ENCODE peak calls at places on chromosome 11, in eight cellular contexts. K is left ventricle myocardium superior; L is endodermal cell; P is H1; C is testis; R is central memory CD4-positive, alpha-beta T cell; Y is activated T-helper 1 cell treated with anti-CD3 and anti-CD28 coated beads, Interleukin-12 subunit alpha, Interleukin-12 subunit beta, Interleukin-2, Interleukin-4 antibody, amounts not matched to agents 30 ng/mL and 10 ng/mL and 1 ng/mL, durations not matched to agents 14 hours and 24 hours and 36 hours; X is NCI-H2171. Q is an unnamed sample.

GRCh38 chr11:130314184-130314748 is 451 bp downstream of the ZBTB44 start:
- DNase-seq in R (peak), C (peak), P (no peak), K (peak), Y (peak), L (peak), X (peak), Q (peak)

GRCh38 chr11:7905961-7906429 is 25.1 kb downstream of the OR10A6 start:
- DNase-seq in P (no peak), R (no peak), K (no peak), X (no peak), L (peak), C (no peak), Y (no peak), Q (no peak)

GRCh38 chr11:107757661-107758060 is 45.8 kb upstream of the SLN start:
- DNase-seq in C (no peak), Y (no peak), R (no peak), P (no peak), K (no peak), L (peak), X (no peak), Q (no peak)

GRCh38 chr11:45374632-45375031 is 88.5 kb upstream of the SYT13 start:
- DNase-seq in R (peak), P (no peak), X (no peak), Y (no peak), K (no peak), C (no peak), L (no peak), Q (no peak)

GRCh38 chr11:40125054-40125453 is 1334.4 kb downstream of the LRRC4C start:
- DNase-seq in X (no peak), C (peak), R (no peak), P (no peak), L (peak), Y (no peak), K (no peak), Q (no peak)

GRCh38 chr11:78564037-78564888 is 10.4 kb downstream of the NARS2 start:
- DNase-seq in K (no peak), R (peak), C (peak), P (no peak), L (peak), Y (peak), X (peak), Q (peak)

GRCh38 chr11:705646-706438 is at the start of gene EPS8L2:
- DNase-seq in K (no peak), X (no peak), P (no peak), C (no peak), Y (no peak), R (no peak), L (peak), Q (no peak)

GRCh38 chr11:129743029-129743846 is 72.4 kb upstream of the TMEM45B start:
- DNase-seq in X (no peak), R (no peak), L (peak), P (no peak), Y (no peak), C (no peak), K (no peak), Q (no peak)

GRCh38 chr11:125903753-125904659 is at the start of gene DDX25:
- DNase-seq in X (peak), K (peak), L (peak), P (peak), R (peak), C (peak), Y (peak), Q (no peak)

GRCh38 chr11:19359425-19360000 is 118.8 kb upstream of the E2F8 start:
- DNase-seq in Y (no peak), P (no peak), K (no peak), L (no peak), X (no peak), C (no peak), R (no peak), Q (no peak)

GRCh38 chr11:77505956-77506355 is 32.1 kb upstream of the PAK1 start:
- DNase-seq in L (no peak), X (no peak), P (no peak), K (no peak), C (no peak), Y (no peak), R (no peak), Q (no peak)

GRCh38 chr11:96303067-96303466 is 39.9 kb downstream of the MAML2 start:
- DNase-seq in C (no peak), Y (no peak), R (no peak), X (no peak), P (no peak), L (no peak), K (no peak), Q (no peak)

GRCh38 chr11:112179601-112180000 is 4.3 kb downstream of the BCO2 start:
- DNase-seq in Y (no peak), P (no peak), C (no peak), K (no peak), L (no peak), X (no peak), R (no peak), Q (no peak)

GRCh38 chr11:111449696-111450479 is 62.3 kb downstream of the BTG4 start:
- DNase-seq in C (no peak), X (no peak), Y (no peak), L (peak), K (no peak), R (no peak), P (no peak), Q (peak)

GRCh38 chr11:35334385-35335090 is 84.8 kb downstream of the SLC1A2 start:
- DNase-seq in K (no peak), Y (no peak), L (no peak), R (peak), C (no peak), X (no peak), P (no peak), Q (peak)

GRCh38 chr11:132704796-132705375 is 827.4 kb downstream of the OPCML start:
- DNase-seq in P (no peak), L (no peak), R (no peak), C (no peak), X (no peak), K (no peak), Y (no peak), Q (no peak)

GRCh38 chr11:131186629-131187075 is 183.8 kb upstream of the NTM start:
- DNase-seq in Y (no peak), P (no peak), K (no peak), X (no peak), R (no peak), L (peak), C (peak), Q (peak)

GRCh38 chr11:111427471-111427912 is 48.4 kb upstream of the POU2AF1 start:
- DNase-seq in K (no peak), X (peak), R (no peak), L (peak), C (no peak), Y (no peak), P (no peak), Q (no peak)

GRCh38 chr11:68997995-68998348 is 15.1 kb downstream of the MRGPRF start:
- DNase-seq in P (no peak), Y (no peak), L (peak), C (no peak), R (no peak), K (no peak), X (no peak), Q (no peak)

GRCh38 chr11:120306519-120307242 is 18.4 kb upstream of the TLCD5 start:
- DNase-seq in X (no peak), C (no peak), R (no peak), L (peak), Y (no peak), K (peak), P (peak), Q (no peak)

GRCh38 chr11:75275581-75275980 is 35.0 kb downstream of the TPBGL start:
- DNase-seq in Y (peak), P (no peak), K (peak), R (peak), L (peak), C (peak), X (peak), Q (no peak)

GRCh38 chr11:19344661-19345518 is 104.1 kb upstream of the E2F8 start:
- DNase-seq in P (no peak), K (peak), R (no peak), C (peak), X (peak), Y (no peak), L (peak), Q (peak)

GRCh38 chr11:57203359-57203758 is 21.6 kb downstream of the LRRC55 start:
- DNase-seq in K (peak), Y (no peak), L (no peak), P (no peak), R (no peak), C (no peak), X (no peak), Q (no peak)

GRCh38 chr11:75499423-75500305 is 26.1 kb downstream of the GDPD5 start:
- DNase-seq in C (peak), P (no peak), K (peak), L (no peak), X (no peak), R (no peak), Y (no peak), Q (no peak)

GRCh38 chr11:76770642-76771445 is 12.3 kb upstream of the TSKU start:
- DNase-seq in P (no peak), X (no peak), R (no peak), C (peak), Y (no peak), L (peak), K (no peak), Q (no peak)

GRCh38 chr11:121071456-121072236 is 29.4 kb upstream of the TECTA start:
- DNase-seq in C (no peak), L (peak), Y (no peak), R (no peak), K (no peak), X (no peak), P (peak), Q (no peak)

GRCh38 chr11:45285289-45285828 is 782 bp downstream of the SYT13 start:
- DNase-seq in X (no peak), P (no peak), Y (no peak), R (no peak), C (no peak), K (no peak), L (peak), Q (no peak)

GRCh38 chr11:69563946-69564780 is 76.8 kb upstream of the CCND1 start:
- DNase-seq in P (no peak), Y (no peak), R (no peak), K (no peak), X (no peak), L (no peak), C (no peak), Q (no peak)

GRCh38 chr11:83645561-83645960 is 359.4 kb upstream of the CCDC90B start:
- DNase-seq in L (no peak), R (no peak), C (no peak), Y (no peak), P (no peak), X (no peak), K (no peak), Q (no peak)

GRCh38 chr11:17528906-17529813 is 15.1 kb downstream of the USH1C start:
- DNase-seq in C (no peak), P (no peak), R (no peak), Y (no peak), X (no peak), K (no peak), L (no peak), Q (no peak)

GRCh38 chr11:15969281-15969680 is 387.1 kb downstream of the SOX6 start:
- DNase-seq in L (peak), K (peak), P (no peak), X (no peak), C (peak), R (no peak), Y (no peak), Q (no peak)

GRCh38 chr11:126175261-126175885 is 36.1 kb downstream of the RPUSD4 start:
- DNase-seq in P (no peak), Y (no peak), R (no peak), C (peak), K (peak), X (no peak), L (no peak), Q (no peak)

GRCh38 chr11:78219493-78220217 is 30.9 kb downstream of the USP35 start:
- DNase-seq in C (no peak), P (no peak), X (no peak), L (peak), K (no peak), R (no peak), Y (no peak), Q (no peak)

GRCh38 chr11:110798231-110798630 is 86.0 kb upstream of the ARHGAP20 start:
- DNase-seq in K (no peak), R (no peak), X (no peak), C (no peak), L (no peak), P (no peak), Y (no peak), Q (no peak)

GRCh38 chr11:65541093-65542010 is 16.5 kb downstream of the SCYL1 start:
- DNase-seq in X (no peak), R (no peak), K (no peak), L (no peak), C (no peak), Y (no peak), P (no peak), Q (no peak)

GRCh38 chr11:12863605-12864121 is 145.5 kb upstream of the RASSF10 start:
- DNase-seq in K (no peak), Y (no peak), X (no peak), R (no peak), C (no peak), P (no peak), L (peak), Q (no peak)

GRCh38 chr11:87859583-87859982 is 315.7 kb downstream of the RAB38 start:
- DNase-seq in K (no peak), P (no peak), C (peak), L (no peak), R (no peak), Y (no peak), X (no peak), Q (no peak)

GRCh38 chr11:79404325-79404724 is 36.5 kb downstream of the TENM4 start:
- DNase-seq in L (no peak), X (no peak), C (no peak), Y (no peak), K (no peak), R (no peak), P (no peak), Q (no peak)

GRCh38 chr11:119727523-119728081 is 1.4 kb downstream of the NECTIN1 start:
- DNase-seq in R (peak), Y (no peak), P (no peak), X (no peak), C (no peak), K (peak), L (peak), Q (peak)